ENCODE peak calls at places on chromosomes 11 and 22, in eight cellular contexts. B, X, A, G, C, U, H and K are unnamed samples.

GRCh38 chr11:116164843-116165242 is 607.9 kb downstream of the BUD13 start:
- DNase-seq in C (no peak), B (peak), X (no peak), H (no peak), U (peak), G (no peak), A (no peak), K (no peak)

GRCh38 chr11:61904539-61905048 is 12.8 kb downstream of the RAB3IL1 start:
- DNase-seq in U (no peak), H (no peak), X (no peak), A (peak), C (no peak), G (no peak), B (no peak), K (no peak)

GRCh38 chr11:74031310-74031676 is 22.4 kb upstream of the UCP3 start:
- DNase-seq in A (no peak), H (no peak), G (no peak), U (no peak), B (peak), X (no peak), C (no peak), K (no peak)

GRCh38 chr22:24977370-24978230 is 25.1 kb downstream of the KIAA1671 start:
- DNase-seq in A (no peak), H (no peak), G (no peak), C (no peak), U (peak), B (peak), X (peak), K (peak)

GRCh38 chr11:114134870-114135269 is 75.4 kb downstream of the ZBTB16 start:
- DNase-seq in B (no peak), H (no peak), G (no peak), X (no peak), A (no peak), C (peak), U (no peak), K (peak)

GRCh38 chr22:36775589-36775965 is 342 bp downstream of the IFT27 start:
- DNase-seq in X (peak), B (peak), C (peak), U (no peak), A (peak), G (no peak), H (no peak), K (peak)

GRCh38 chr11:134425413-134425812 is 13.4 kb upstream of the B3GAT1 start:
- DNase-seq in X (no peak), C (no peak), G (no peak), A (no peak), U (no peak), H (no peak), B (no peak), K (no peak)

GRCh38 chr22:40628354-40629042 is 8.0 kb downstream of the MRTFA start:
- DNase-seq in H (no peak), C (no peak), G (no peak), B (no peak), A (no peak), X (no peak), U (no peak), K (no peak)

GRCh38 chr11:115221461-115222069 is 282.6 kb downstream of the CADM1 start:
- DNase-seq in G (no peak), B (no peak), X (no peak), H (no peak), C (no peak), A (no peak), U (no peak), K (no peak)

GRCh38 chr11:64253043-64253442 is 1.7 kb downstream of the PLCB3 start:
- DNase-seq in X (no peak), U (no peak), G (no peak), A (no peak), B (no peak), C (no peak), H (no peak), K (no peak)

GRCh38 chr11:102172127-102172848 is 62.0 kb downstream of the YAP1 start:
- DNase-seq in C (no peak), U (no peak), X (no peak), H (no peak), G (no peak), A (no peak), B (no peak), K (no peak)

GRCh38 chr11:78812513-78813293 is 238.0 kb upstream of the NARS2 start:
- DNase-seq in A (no peak), H (no peak), B (no peak), G (no peak), U (no peak), C (no peak), X (no peak), K (peak)

GRCh38 chr11:79249341-79249993 is 191.4 kb downstream of the TENM4 start:
- DNase-seq in H (no peak), A (no peak), B (no peak), U (no peak), X (no peak), G (no peak), C (no peak), K (no peak)

GRCh38 chr22:40748388-40748970 is 69.2 kb downstream of the MCHR1 start:
- DNase-seq in G (no peak), H (no peak), B (no peak), A (no peak), C (peak), X (no peak), U (no peak), K (no peak)

GRCh38 chr22:20380486-20380885 is 13.5 kb upstream of the ZNF74 start:
- DNase-seq in U (no peak), H (no peak), X (no peak), A (no peak), C (no peak), B (peak), G (no peak), K (no peak)

GRCh38 chr11:64356498-64357411 is 2.2 kb upstream of the RPS6KA4 start:
- DNase-seq in X (no peak), U (no peak), G (no peak), A (peak), B (no peak), H (peak), C (no peak), K (no peak)

GRCh38 chr11:95832763-95833162 is 42.5 kb downstream of the CEP57 start:
- DNase-seq in H (no peak), A (no peak), U (no peak), G (no peak), X (no peak), B (no peak), C (no peak), K (no peak)

GRCh38 chr11:120667281-120667680 is 155.7 kb downstream of the GRIK4 start:
- DNase-seq in G (no peak), B (peak), A (no peak), X (no peak), H (peak), C (no peak), U (no peak), K (no peak)

GRCh38 chr11:71449596-71449995 is 1.4 kb upstream of the DHCR7 start:
- DNase-seq in A (no peak), H (peak), X (no peak), U (no peak), G (no peak), B (no peak), C (no peak), K (no peak)

GRCh38 chr11:68546555-68546954 is 86.0 kb downstream of the PPP6R3 start:
- DNase-seq in X (no peak), A (no peak), G (no peak), B (peak), C (no peak), U (no peak), H (peak), K (no peak)

GRCh38 chr11:102807921-102808320 is 10.0 kb upstream of the MMP1 start:
- DNase-seq in X (no peak), B (peak), A (peak), G (peak), C (no peak), H (peak), U (no peak), K (no peak)

GRCh38 chr11:550746-551085 is 9.8 kb downstream of the LMNTD2 start:
- DNase-seq in A (no peak), B (no peak), X (no peak), U (no peak), C (no peak), H (no peak), G (no peak), K (no peak)

GRCh38 chr22:20783844-20784723 is 10.2 kb downstream of the SERPIND1 start:
- DNase-seq in G (no peak), B (peak), X (peak), U (peak), H (peak), C (no peak), A (no peak), K (peak)

GRCh38 chr11:75399344-75400109 is at the start of gene RPS3:
- DNase-seq in X (peak), B (peak), G (peak), C (peak), U (peak), H (peak), A (peak), K (peak)

GRCh38 chr11:130827697-130828377 is 88.4 kb downstream of the SNX19 start:
- DNase-seq in U (peak), G (peak), B (peak), H (peak), C (peak), X (peak), A (peak), K (peak)

GRCh38 chr11:86486261-86487030 is 111.8 kb downstream of the CCDC81 start:
- DNase-seq in U (no peak), A (no peak), X (no peak), H (no peak), C (peak), B (no peak), G (no peak), K (no peak)

GRCh38 chr22:27776410-27776958 is 25.1 kb downstream of the MN1 start:
- DNase-seq in H (no peak), G (no peak), C (no peak), A (no peak), X (no peak), B (no peak), U (no peak), K (no peak)

GRCh38 chr22:23233084-23233501 is 52.8 kb downstream of the BCR start:
- DNase-seq in U (no peak), B (no peak), A (no peak), H (no peak), G (no peak), X (no peak), C (no peak), K (no peak)

GRCh38 chr22:48902001-48902869 is 925.4 kb downstream of the BRD1 start:
- DNase-seq in A (no peak), H (no peak), B (no peak), G (no peak), C (peak), X (no peak), U (no peak), K (no peak)

GRCh38 chr11:85517272-85517671 is 109.9 kb downstream of the DLG2 start:
- DNase-seq in B (no peak), C (no peak), A (no peak), G (no peak), U (no peak), X (no peak), H (no peak), K (no peak)

GRCh38 chr11:33438311-33438710 is 181.1 kb downstream of the HIPK3 start:
- DNase-seq in C (no peak), H (no peak), U (no peak), A (no peak), X (no peak), B (no peak), G (no peak), K (no peak)

GRCh38 chr11:95764267-95764898 is 25.2 kb downstream of the FAM76B start:
- DNase-seq in A (no peak), H (peak), U (no peak), B (no peak), G (no peak), C (no peak), X (no peak), K (no peak)

GRCh38 chr11:75151346-75152047 is 590 bp downstream of the SLCO2B1 start:
- DNase-seq in G (no peak), B (no peak), H (no peak), C (no peak), X (no peak), U (no peak), A (no peak), K (peak)

GRCh38 chr11:32259641-32260081 is 168.8 kb downstream of the RCN1 start:
- DNase-seq in H (peak), G (no peak), C (no peak), A (no peak), B (peak), X (no peak), U (peak), K (peak)

GRCh38 chr11:75639752-75640151 is 29.1 kb downstream of the MAP6 start:
- DNase-seq in C (peak), X (peak), A (peak), B (peak), H (peak), U (peak), G (no peak), K (peak)

GRCh38 chr11:92794783-92795182 is 174.7 kb upstream of the MTNR1B start:
- DNase-seq in G (no peak), H (no peak), U (no peak), C (no peak), X (no peak), B (no peak), A (no peak), K (no peak)

GRCh38 chr22:36197065-36197440 is 4.6 kb downstream of the APOL4 start:
- DNase-seq in G (peak), H (peak), B (peak), C (peak), U (peak), A (no peak), X (peak), K (peak)

GRCh38 chr22:45254789-45255261 is 14.1 kb upstream of the KIAA0930 start:
- DNase-seq in C (no peak), A (no peak), U (no peak), G (no peak), H (no peak), B (no peak), X (no peak), K (no peak)

DNA sequence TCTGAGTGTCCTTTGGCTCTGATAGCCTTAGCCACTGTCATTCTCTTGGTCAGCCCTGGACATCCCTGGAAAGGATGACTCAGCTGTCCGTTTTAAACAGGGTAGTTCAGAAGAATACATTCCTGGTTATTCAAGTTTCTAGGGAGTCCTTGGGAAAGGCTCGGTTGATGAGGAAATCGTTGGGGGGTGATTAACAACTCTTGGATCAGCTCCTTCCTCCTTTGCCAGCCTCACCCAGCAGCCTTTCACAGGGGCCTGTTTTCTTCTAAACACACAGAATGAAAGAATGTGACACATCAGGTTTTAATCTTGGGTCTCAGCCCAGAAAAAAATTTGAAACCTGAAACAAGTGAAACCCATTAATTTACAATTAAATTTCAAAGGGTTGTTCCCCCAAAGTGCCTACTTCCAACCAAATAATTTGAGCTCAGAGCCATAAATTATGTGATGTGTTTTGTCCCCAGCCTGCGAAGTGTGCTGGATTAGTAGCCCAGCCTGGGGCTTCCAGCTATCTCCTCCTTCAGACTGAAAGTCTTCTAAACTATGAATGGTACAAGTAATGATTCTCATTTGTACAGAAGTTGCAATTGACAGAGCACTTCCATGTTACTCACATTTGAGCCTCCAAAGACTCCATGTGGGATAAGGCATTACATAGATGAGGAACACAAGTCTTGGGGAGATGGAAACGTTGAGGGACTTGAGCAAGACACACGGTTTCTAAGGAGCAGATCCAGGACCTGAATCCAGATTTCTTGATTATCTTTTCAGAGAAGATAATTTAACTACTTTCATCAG is 19.3 kb upstream of the MRGPRX2 start:
- DNase-seq in G (no peak), X (peak), B (peak), U (no peak), A (no peak), C (no peak), H (no peak), K (no peak)
- TF ChIP-seq POLR2A in G (no peak), X (no peak), B (no peak), U (no peak), A (no peak), C (no peak), H (no peak), K (no peak)

GRCh38 chr11:118908931-118909618 is 16.7 kb downstream of the BCL9L start:
- DNase-seq in G (no peak), H (peak), X (peak), A (peak), U (peak), B (peak), C (peak), K (peak)
- TF ChIP-seq POLR2A in G (peak), H (no peak), X (peak), A (no peak), U (peak), B (peak), C (no peak), K (peak)

GRCh38 chr11:66008468-66009101 is 3.2 kb upstream of the CST6 start:
- DNase-seq in A (no peak), X (no peak), U (no peak), B (no peak), G (no peak), C (no peak), H (no peak), K (no peak)
- TF ChIP-seq POLR2A in A (no peak), X (no peak), U (no peak), B (no peak), G (no peak), C (no peak), H (no peak), K (no peak)

GRCh38 chr11:35173011-35173511 is 34.1 kb downstream of the CD44 start:
- DNase-seq in G (no peak), B (no peak), C (no peak), A (peak), X (no peak), H (no peak), U (peak), K (peak)
- TF ChIP-seq POLR2A in G (no peak), B (no peak), C (no peak), A (no peak), X (no peak), H (no peak), U (no peak), K (no peak)

GRCh38 chr22:50303848-50304527 is 3.5 kb downstream of the PLXNB2 start:
- DNase-seq in U (no peak), B (peak), C (peak), X (peak), G (no peak), H (no peak), A (peak), K (peak)

GRCh38 chr22:50304528-50305392 is 2.7 kb downstream of the PLXNB2 start:
- DNase-seq in A (peak), U (no peak), G (no peak), C (no peak), B (peak), X (no peak), H (peak), K (peak)

GRCh38 chr22:50306753-50307749 is at the start of gene PLXNB2:
- DNase-seq in U (peak), G (no peak), C (no peak), H (peak), A (peak), B (peak), X (peak), K (peak)

GRCh38 chr22:50305393-50305657 is 2.1 kb downstream of the PLXNB2 start:
- DNase-seq in C (no peak), X (no peak), H (no peak), G (no peak), U (no peak), B (no peak), A (no peak), K (no peak)

DNA sequence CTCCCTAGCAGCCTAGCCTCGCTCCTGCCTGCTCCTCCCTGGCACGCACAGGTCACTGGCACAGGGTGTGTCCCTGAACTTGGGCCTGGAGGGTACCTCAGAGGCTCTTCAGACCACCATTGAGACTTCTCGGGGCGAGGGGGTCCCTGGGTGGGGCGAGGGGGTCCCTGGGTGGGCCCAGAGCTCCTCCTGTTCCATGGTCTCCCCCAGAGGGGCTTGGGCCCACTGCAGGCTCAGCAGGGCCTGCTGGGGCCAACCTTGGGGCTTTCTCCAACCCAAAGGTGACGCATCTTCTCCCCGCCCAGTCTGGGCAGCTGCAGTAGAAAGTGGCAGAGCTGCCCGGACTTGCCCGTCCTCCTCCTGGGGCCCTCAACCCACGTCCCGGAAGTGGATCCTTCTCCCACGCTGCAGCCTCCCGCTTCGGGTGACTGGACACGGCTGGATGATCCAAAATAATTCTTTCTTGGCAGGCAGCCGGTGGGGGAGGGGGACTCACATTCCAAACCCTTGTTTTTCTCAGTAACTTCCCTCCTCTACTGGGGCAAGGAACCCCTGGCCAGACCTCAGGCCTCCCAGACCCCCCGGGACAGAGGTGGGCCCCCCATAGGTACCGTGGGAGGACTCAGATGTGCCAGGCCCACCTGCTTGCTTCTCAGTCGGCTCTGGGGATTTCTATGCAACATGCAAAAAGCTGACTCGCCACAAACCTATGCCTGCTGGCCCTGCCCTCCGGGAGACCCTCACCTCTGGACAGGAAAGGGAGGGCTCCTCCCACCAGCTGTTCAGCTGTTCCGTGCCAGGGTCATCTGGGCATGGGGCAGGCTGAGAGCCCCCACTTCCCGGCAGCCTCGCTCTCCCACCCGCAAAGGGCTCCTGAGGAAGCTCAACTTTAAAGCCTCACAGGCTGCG is 1.5 kb downstream of the PLXNB2 start:
- DNase-seq in U (peak), B (peak), A (peak), G (no peak), X (peak), H (peak), C (peak), K (peak)
- TF ChIP-seq POLR2A in U (no peak), B (no peak), A (no peak), G (no peak), X (no peak), H (no peak), C (no peak), K (peak)